ENCODE peak calls at places on chromosomes 1 and 21, in eight cellular contexts. V, S, U, Q, A, N, T and D are unnamed samples.

GRCh38 chr1:100360790-100361232 is 8.5 kb downstream of the CDC14A start:
- DNase-seq in V (no peak), S (peak), U (no peak), Q (no peak), A (peak), N (no peak), T (peak), D (no peak)

GRCh38 chr21:44626673-44627143 is at the start of gene KRTAP10-9:
- DNase-seq in V (no peak), S (no peak), U (no peak), Q (no peak), A (no peak), N (no peak), T (no peak), D (no peak)

GRCh38 chr1:118989006-118989736 is 1.0 kb upstream of the TBX15 start:
- DNase-seq in V (no peak), S (no peak), U (no peak), Q (peak), A (no peak), N (no peak), T (no peak), D (peak)

GRCh38 chr21:46667191-46667734 is 31.8 kb downstream of the PRMT2 start:
- DNase-seq in V (no peak), S (no peak), U (no peak), Q (peak), A (no peak), N (no peak), T (no peak), D (no peak)

GRCh38 chr1:195709821-195710220 is 898.4 kb downstream of the KCNT2 start:
- DNase-seq in V (no peak), S (no peak), U (no peak), Q (no peak), A (no peak), N (no peak), T (no peak), D (no peak)

GRCh38 chr21:46155514-46156377 is at the start of gene FTCD:
- DNase-seq in V (no peak), S (no peak), U (peak), Q (peak), A (peak), N (peak), T (peak), D (peak)

GRCh38 chr1:218164930-218165686 is 120.0 kb upstream of the RRP15 start:
- DNase-seq in V (no peak), S (peak), U (no peak), Q (peak), A (no peak), N (no peak), T (no peak), D (peak)

GRCh38 chr1:3033795-3034100 is 12.5 kb downstream of the ACTRT2 start:
- DNase-seq in V (no peak), S (no peak), U (no peak), Q (no peak), A (no peak), N (no peak), T (no peak), D (no peak)

GRCh38 chr1:41658444-41659158 is 174.1 kb upstream of the EDN2 start:
- DNase-seq in V (no peak), S (no peak), U (peak), Q (no peak), A (no peak), N (no peak), T (no peak), D (no peak)

GRCh38 chr1:185735667-185736105 is 1.5 kb downstream of the HMCN1 start:
- DNase-seq in V (no peak), S (no peak), U (no peak), Q (no peak), A (no peak), N (no peak), T (no peak), D (no peak)

GRCh38 chr1:172002725-172003345 is 161.5 kb downstream of the DNM3 start:
- DNase-seq in V (peak), S (peak), U (no peak), Q (no peak), A (peak), N (no peak), T (peak), D (no peak)

GRCh38 chr21:24420694-24421093 is 1186.6 kb downstream of the MRPL39 start:
- DNase-seq in V (no peak), S (no peak), U (no peak), Q (no peak), A (no peak), N (no peak), T (no peak), D (no peak)

GRCh38 chr1:15180189-15180588 is 26.6 kb downstream of the TMEM51 start:
- DNase-seq in V (no peak), S (no peak), U (no peak), Q (no peak), A (no peak), N (peak), T (no peak), D (no peak)

GRCh38 chr1:15179485-15179883 is 25.9 kb downstream of the TMEM51 start:
- DNase-seq in V (no peak), S (no peak), U (no peak), Q (no peak), A (no peak), N (no peak), T (peak), D (no peak)

GRCh38 chr1:15180945-15181523 is 27.5 kb downstream of the TMEM51 start:
- DNase-seq in V (no peak), S (no peak), U (no peak), Q (no peak), A (no peak), N (no peak), T (no peak), D (no peak)

GRCh38 chr1:15178571-15179484 is 25.3 kb downstream of the TMEM51 start:
- DNase-seq in V (no peak), S (no peak), U (no peak), Q (no peak), A (no peak), N (no peak), T (peak), D (no peak)

GRCh38 chr1:15181564-15181963 is 28.0 kb downstream of the TMEM51 start:
- DNase-seq in V (no peak), S (no peak), U (no peak), Q (no peak), A (no peak), N (no peak), T (no peak), D (no peak)
- H3K27ac ChIP-seq in V (no peak), S (no peak), U (no peak), Q (no peak), A (no peak), N (no peak), T (no peak), D (no peak)

GRCh38 chr1:1628656-1629429 is 3.1 kb upstream of the MMP23B start:
- DNase-seq in V (no peak), S (no peak), U (peak), Q (peak), A (no peak), N (no peak), T (no peak), D (no peak)
- H3K27ac ChIP-seq in V (no peak), S (no peak), U (peak), Q (no peak), A (no peak), N (no peak), T (no peak), D (no peak)

GRCh38 chr1:200899954-200900867 is 5.5 kb downstream of the INAVA start:
- DNase-seq in V (no peak), S (no peak), U (no peak), Q (no peak), A (no peak), N (no peak), T (no peak), D (no peak)

GRCh38 chr1:200900877-200901276 is 6.2 kb downstream of the INAVA start:
- DNase-seq in V (no peak), S (no peak), U (no peak), Q (no peak), A (no peak), N (no peak), T (no peak), D (no peak)

GRCh38 chr1:200897188-200897710 is 2.5 kb downstream of the INAVA start:
- DNase-seq in V (no peak), S (no peak), U (no peak), Q (no peak), A (no peak), N (peak), T (no peak), D (no peak)

GRCh38 chr1:200899451-200899915 is 4.8 kb downstream of the INAVA start:
- DNase-seq in V (no peak), S (no peak), U (no peak), Q (no peak), A (no peak), N (no peak), T (no peak), D (no peak)

DNA sequence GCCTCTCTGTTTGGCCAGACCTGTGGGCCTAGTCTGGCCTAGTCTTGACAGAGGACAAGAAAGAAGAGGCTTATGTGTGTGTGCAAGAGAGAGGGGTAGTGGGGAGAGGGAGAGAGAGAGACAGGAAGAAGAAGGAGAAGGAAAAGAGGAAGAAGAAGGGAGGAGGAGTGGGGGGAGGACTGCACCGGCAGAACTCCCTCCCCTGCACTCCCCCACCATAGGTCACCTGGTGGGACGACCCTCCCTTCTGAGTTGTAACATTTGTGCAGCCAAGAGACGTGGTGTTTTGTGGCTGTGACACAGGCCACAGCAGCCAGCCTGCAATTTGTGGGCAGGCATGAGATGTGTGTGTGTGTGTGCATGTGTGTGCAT is 4.3 kb downstream of the INAVA start:
- DNase-seq in V (no peak), S (no peak), U (no peak), Q (no peak), A (no peak), N (no peak), T (no peak), D (no peak)
- H3K27ac ChIP-seq in V (no peak), S (no peak), U (no peak), Q (no peak), A (no peak), N (no peak), T (no peak), D (no peak)

DNA sequence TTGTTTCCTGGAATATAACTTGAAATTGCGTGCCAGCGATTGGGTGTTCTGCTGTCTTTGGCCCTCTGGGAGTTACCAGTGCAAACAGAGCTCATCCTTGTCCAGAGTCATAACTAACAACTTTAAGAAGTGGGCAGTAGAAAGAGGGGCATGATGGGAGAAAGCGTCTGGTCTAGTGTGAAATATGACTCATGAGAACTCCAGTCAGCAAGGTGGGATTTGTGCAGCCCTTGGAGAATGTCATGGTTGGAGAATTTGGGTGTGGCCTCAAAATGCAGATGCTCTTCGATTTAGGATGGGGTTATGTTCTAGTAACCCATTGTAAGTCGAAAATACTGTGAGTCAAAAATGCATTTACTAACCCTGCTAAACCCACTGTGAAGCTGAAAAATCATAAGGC is 12.9 kb downstream of the ATP1B1 start:
- DNase-seq in V (no peak), S (no peak), U (no peak), Q (no peak), A (no peak), N (no peak), T (no peak), D (no peak)
- H3K27ac ChIP-seq in V (no peak), S (peak), U (no peak), Q (no peak), A (peak), N (no peak), T (no peak), D (no peak)